ENCODE peak calls at places on chromosome 12, in seven cellular contexts. One of them, this sample, is unnamed.

GRCh38 chr12:63068857-63069442 is 82.1 kb downstream of the AVPR1A start:
- DNase-seq in NCI-H226: peak
- DNase-seq in gastrocnemius medialis: no peak
- DNase-seq in astrocyte of the spinal cord: peak
- DNase-seq in caudate nucleus: no peak
- DNase-seq in NCI-H2171: peak
- DNase-seq in BJ: no peak
- DNase-seq in this sample: no peak

GRCh38 chr12:90211017-90211416 is 502.4 kb upstream of the ATP2B1 start:
- DNase-seq in caudate nucleus: no peak
- DNase-seq in BJ: peak
- DNase-seq in NCI-H226: peak
- DNase-seq in astrocyte of the spinal cord: peak
- DNase-seq in NCI-H2171: no peak
- DNase-seq in gastrocnemius medialis: no peak
- DNase-seq in this sample: peak

GRCh38 chr12:43158126-43158525 is 393.9 kb downstream of the ADAMTS20 start:
- DNase-seq in gastrocnemius medialis: no peak
- DNase-seq in NCI-H2171: no peak
- DNase-seq in BJ: no peak
- DNase-seq in NCI-H226: peak
- DNase-seq in caudate nucleus: no peak
- DNase-seq in astrocyte of the spinal cord: no peak
- DNase-seq in this sample: no peak

GRCh38 chr12:7108042-7108927 is 729 bp downstream of the C1RL start:
- DNase-seq in NCI-H226: peak
- DNase-seq in NCI-H2171: peak
- DNase-seq in caudate nucleus: peak
- DNase-seq in gastrocnemius medialis: peak
- DNase-seq in astrocyte of the spinal cord: peak
- DNase-seq in BJ: no peak
- DNase-seq in this sample: peak

GRCh38 chr12:96752211-96752610 is 154.8 kb upstream of the NEDD1 start:
- DNase-seq in caudate nucleus: no peak
- DNase-seq in BJ: no peak
- DNase-seq in NCI-H226: no peak
- DNase-seq in gastrocnemius medialis: no peak
- DNase-seq in NCI-H2171: no peak
- DNase-seq in astrocyte of the spinal cord: no peak
- DNase-seq in this sample: no peak

GRCh38 chr12:124620606-124621295 is 53.3 kb upstream of the NCOR2 start:
- DNase-seq in gastrocnemius medialis: no peak
- DNase-seq in caudate nucleus: no peak
- DNase-seq in NCI-H226: peak
- DNase-seq in NCI-H2171: no peak
- DNase-seq in BJ: peak
- DNase-seq in astrocyte of the spinal cord: peak
- DNase-seq in this sample: no peak

GRCh38 chr12:13173012-13173441 is 23.5 kb upstream of the EMP1 start:
- DNase-seq in NCI-H226: no peak
- DNase-seq in BJ: peak
- DNase-seq in gastrocnemius medialis: no peak
- DNase-seq in NCI-H2171: no peak
- DNase-seq in astrocyte of the spinal cord: peak
- DNase-seq in caudate nucleus: no peak
- DNase-seq in this sample: peak

GRCh38 chr12:87756111-87756510 is 273.1 kb downstream of the C12orf50 start:
- DNase-seq in NCI-H2171: no peak
- DNase-seq in astrocyte of the spinal cord: peak
- DNase-seq in gastrocnemius medialis: no peak
- DNase-seq in NCI-H226: peak
- DNase-seq in caudate nucleus: no peak
- DNase-seq in BJ: peak
- DNase-seq in this sample: no peak

GRCh38 chr12:57875753-57876547 is 29.4 kb upstream of the CTDSP2 start:
- DNase-seq in caudate nucleus: no peak
- DNase-seq in astrocyte of the spinal cord: no peak
- DNase-seq in gastrocnemius medialis: no peak
- DNase-seq in NCI-H2171: no peak
- DNase-seq in BJ: no peak
- DNase-seq in NCI-H226: no peak
- DNase-seq in this sample: no peak

GRCh38 chr12:116443706-116444589 is 115.2 kb upstream of the MAP1LC3B2 start:
- DNase-seq in NCI-H2171: peak
- DNase-seq in gastrocnemius medialis: no peak
- DNase-seq in astrocyte of the spinal cord: no peak
- DNase-seq in caudate nucleus: no peak
- DNase-seq in NCI-H226: peak
- DNase-seq in BJ: no peak
- DNase-seq in this sample: no peak

GRCh38 chr12:3632256-3633240 is 120.4 kb downstream of the CRACR2A start:
- DNase-seq in gastrocnemius medialis: no peak
- DNase-seq in NCI-H226: no peak
- DNase-seq in astrocyte of the spinal cord: peak
- DNase-seq in caudate nucleus: no peak
- DNase-seq in NCI-H2171: no peak
- DNase-seq in BJ: no peak
- DNase-seq in this sample: no peak

This sample was measured in GM04504.